ENCODE peak calls at places on chromosomes 16 and 17, in seven cellular contexts. Z is left kidney; H is RWPE2; N is foreskin fibroblast; T is T-helper 1 cell; Q is stimulated activated CD8-positive, alpha-beta memory T cell treated with anti-CD3 and anti-CD28 coated beads, Interleukin-7, amount 100 ng/mL, for 48 hours; R is GM04503. G is an unnamed sample.

GRCh38 chr17:17694229-17695081 is 13.2 kb downstream of the RAI1 start:
- DNase-seq in Z (peak), H (peak), N (peak), T (peak), Q (peak), R (no peak), G (peak)

GRCh38 chr16:78705694-78706093 is 606.2 kb downstream of the WWOX start:
- DNase-seq in Z (peak), H (no peak), N (peak), T (no peak), Q (no peak), R (no peak), G (peak)

GRCh38 chr17:73474370-73474988 is 162.7 kb upstream of the CDC42EP4 start:
- DNase-seq in Z (peak), H (no peak), N (peak), T (no peak), Q (no peak), R (no peak), G (peak)

GRCh38 chr17:65025288-65025687 is 31.3 kb downstream of the GNA13 start:
- DNase-seq in Z (peak), H (no peak), N (no peak), T (no peak), Q (no peak), R (no peak), G (no peak)

GRCh38 chr17:78957076-78957475 is 22.6 kb downstream of the LGALS3BP start:
- DNase-seq in Z (no peak), H (no peak), N (peak), T (no peak), Q (no peak), R (no peak), G (no peak)

GRCh38 chr16:66720766-66721165 is 24.2 kb upstream of the CMTM4 start:
- DNase-seq in Z (no peak), H (no peak), N (peak), T (no peak), Q (no peak), R (no peak), G (no peak)

GRCh38 chr16:75687361-75687760 is 10.6 kb upstream of the CPHXL2 start:
- DNase-seq in Z (no peak), H (no peak), N (no peak), T (no peak), Q (no peak), R (no peak), G (no peak)

GRCh38 chr16:77790964-77791363 is 2.6 kb downstream of the VAT1L start:
- DNase-seq in Z (peak), H (no peak), N (peak), T (no peak), Q (no peak), R (no peak), G (no peak)

GRCh38 chr17:38879878-38880727 is 10.2 kb downstream of the LASP1 start:
- DNase-seq in Z (peak), H (peak), N (peak), T (no peak), Q (no peak), R (no peak), G (peak)

GRCh38 chr17:46194393-46195216 is 1.4 kb upstream of the KANSL1 start:
- DNase-seq in Z (peak), H (no peak), N (peak), T (peak), Q (no peak), R (no peak), G (peak)

GRCh38 chr17:64115871-64116534 is 13.9 kb downstream of the ERN1 start:
- DNase-seq in Z (no peak), H (no peak), N (peak), T (no peak), Q (no peak), R (no peak), G (no peak)

G was measured in mesendoderm.